ENCODE peak calls at places on chromosomes 12 and 14, in seven cellular contexts. K, M, G, X, F, T and Y are unnamed samples. For H3K4me1, the result is how much of the 10 kb centered on the place peaks cover.

GRCh38 chr12:111685322-111685810 is 390 bp downstream of the BRAP start:
- DNase-seq in K (peak), M (no peak), G (no peak), X (no peak), F (peak), T (peak), Y (no peak)

GRCh38 chr12:48775991-48776649 is 12.8 kb downstream of the ADCY6 start:
- DNase-seq in K (no peak), M (no peak), G (no peak), X (no peak), F (no peak), T (no peak), Y (no peak)

GRCh38 chr12:52085682-52086180 is 6.2 kb downstream of the SMIM41 start:
- DNase-seq in K (no peak), M (no peak), G (no peak), X (no peak), F (no peak), T (no peak), Y (no peak)

GRCh38 chr14:76337619-76338545 is 38.1 kb upstream of the ESRRB start:
- DNase-seq in K (no peak), M (no peak), G (no peak), X (no peak), F (no peak), T (no peak), Y (no peak)

GRCh38 chr12:116125981-116126566 is 151.4 kb downstream of the MED13L start:
- DNase-seq in K (no peak), M (no peak), G (no peak), X (no peak), F (no peak), T (peak), Y (no peak)

GRCh38 chr14:77459072-77459723 is 1.3 kb downstream of the AHSA1 start:
- DNase-seq in K (peak), M (no peak), G (peak), X (peak), F (peak), T (peak), Y (peak)

GRCh38 chr14:74333909-74334308 is 14.4 kb upstream of the VRTN start:
- DNase-seq in K (no peak), M (no peak), G (no peak), X (no peak), F (no peak), T (no peak), Y (no peak)

GRCh38 chr12:49428652-49429549 is 61.6 kb downstream of the SPATS2 start:
- DNase-seq in K (no peak), M (no peak), G (no peak), X (no peak), F (peak), T (no peak), Y (no peak)

GRCh38 chr12:109458086-109458485 is 19.0 kb downstream of the KCTD10 start:
- DNase-seq in K (no peak), M (no peak), G (no peak), X (no peak), F (no peak), T (no peak), Y (no peak)

GRCh38 chr12:75784591-75784990 is 247.0 kb downstream of the PHLDA1 start:
- DNase-seq in K (peak), M (no peak), G (peak), X (no peak), F (peak), T (peak), Y (no peak)

GRCh38 chr12:18751866-18752265 is 13.9 kb downstream of the CAPZA3 start:
- DNase-seq in K (no peak), M (no peak), G (no peak), X (no peak), F (no peak), T (no peak), Y (no peak)
- H3K4me1 ChIP-seq in K (under half), M (under half), G (under half), X (under half), F (under half), T (under half), Y (under half)

DNA sequence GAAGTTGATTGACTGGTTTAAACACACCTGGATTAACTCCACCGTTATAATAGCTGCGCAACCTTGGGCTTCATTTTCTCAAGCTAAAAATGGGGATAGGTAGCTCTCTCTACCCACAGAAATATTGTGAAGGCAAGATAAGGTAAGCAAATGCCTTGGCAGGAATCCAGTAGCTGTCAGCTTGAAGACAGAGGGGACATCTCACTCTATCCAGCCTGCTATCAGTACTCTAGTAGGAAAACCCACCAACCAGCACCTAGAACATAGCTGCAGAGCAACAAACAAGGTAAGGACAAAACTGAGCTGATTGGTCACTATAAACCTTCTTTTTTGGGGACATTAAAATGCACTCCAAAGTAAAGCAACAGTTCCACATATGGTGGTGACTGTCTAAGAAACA is 7.7 kb downstream of the CSRP2 start:
- DNase-seq in K (no peak), M (no peak), G (no peak), X (no peak), F (no peak), T (no peak), Y (no peak)
- TF ChIP-seq EP300 in K (no peak), M (no peak), G (no peak), X (no peak), F (no peak), T (no peak), Y (no peak)

GRCh38 chr12:72699362-72699761 is 427.2 kb downstream of the TRHDE start:
- DNase-seq in K (no peak), M (no peak), G (no peak), X (no peak), F (peak), T (no peak), Y (no peak)
- TF ChIP-seq CTCF in K (no peak), M (no peak), G (no peak), X (no peak), F (no peak), T (no peak), Y (no peak)

GRCh38 chr12:8493084-8493483 is 20.2 kb upstream of the CLEC4D start:
- DNase-seq in K (no peak), M (no peak), G (no peak), X (no peak), F (no peak), T (peak), Y (peak)

DNA sequence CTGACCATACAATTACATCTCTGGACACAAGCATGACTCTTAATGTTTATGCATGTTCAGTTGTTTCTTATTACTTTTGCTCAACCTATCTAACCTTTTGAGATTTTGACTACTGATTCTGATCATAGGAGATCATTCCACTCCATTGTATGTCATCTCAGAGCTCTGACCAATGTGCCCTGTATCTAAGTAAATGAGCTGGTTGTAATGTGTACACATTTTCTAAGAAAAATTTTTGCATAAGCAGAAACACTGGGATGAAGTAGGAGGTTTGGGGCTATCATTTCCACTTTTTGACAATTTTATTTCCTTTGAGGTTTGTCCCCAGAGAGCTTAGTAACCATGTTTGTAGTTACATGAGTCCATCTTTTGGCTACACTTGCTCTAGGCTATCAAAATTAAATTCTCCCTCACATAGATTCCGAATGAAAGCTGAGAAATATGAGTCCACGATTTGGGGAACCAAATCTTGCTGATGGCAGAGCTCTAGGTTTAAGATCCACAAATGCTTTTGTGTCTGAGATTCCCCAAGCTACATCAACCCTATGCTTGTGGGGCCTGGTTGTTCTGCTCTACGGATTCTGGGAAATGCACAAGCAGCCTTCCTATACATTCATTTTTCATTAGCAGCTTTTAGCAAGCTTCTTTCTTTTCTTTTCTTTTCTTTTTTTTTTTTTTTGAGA is 21.3 kb upstream of the CLEC4D start:
- DNase-seq in K (no peak), M (no peak), G (no peak), X (no peak), F (no peak), T (no peak), Y (no peak)
- H3K4me1 ChIP-seq in K (under half), M (under half), G (under half), X (under half), F (under half), T (under half), Y (under half)

GRCh38 chr12:77374687-77375086 is 309.3 kb upstream of the E2F7 start:
- DNase-seq in K (peak), M (no peak), G (no peak), X (no peak), F (no peak), T (no peak), Y (no peak)

GRCh38 chr12:77377622-77378021 is 312.3 kb upstream of the E2F7 start:
- DNase-seq in K (no peak), M (no peak), G (no peak), X (no peak), F (no peak), T (no peak), Y (no peak)

GRCh38 chr12:77372026-77372425 is 306.7 kb upstream of the E2F7 start:
- DNase-seq in K (no peak), M (no peak), G (no peak), X (no peak), F (no peak), T (no peak), Y (no peak)

GRCh38 chr12:77372469-77372868 is 307.1 kb upstream of the E2F7 start:
- DNase-seq in K (no peak), M (no peak), G (no peak), X (no peak), F (no peak), T (no peak), Y (no peak)

GRCh38 chr12:77377116-77377515 is 311.7 kb upstream of the E2F7 start:
- DNase-seq in K (no peak), M (no peak), G (no peak), X (no peak), F (no peak), T (no peak), Y (no peak)
- TF ChIP-seq EP300 in K (no peak), M (no peak), G (no peak), X (no peak), F (no peak), T (no peak), Y (no peak)